ENCODE peak calls at places on chromosomes 12 and 14, in nine cellular contexts. A is ovary; E is CD4-positive, alpha-beta T cell; I is brain microvascular endothelial cell; C is substantia nigra; X is PC-9; S is left ventricle myocardium inferior; D is AG04450; N is upper lobe of right lung. R is an unnamed sample.

GRCh38 chr14:88384653-88385205 is 728 bp upstream of the SPATA7 start:
- DNase-seq in A (no peak), E (no peak), I (no peak), C (no peak), X (no peak), S (no peak), D (no peak), N (no peak), R (no peak)

GRCh38 chr12:90152897-90153624 is 444.4 kb upstream of the ATP2B1 start:
- DNase-seq in A (no peak), E (no peak), I (no peak), C (no peak), X (no peak), S (no peak), D (no peak), N (no peak), R (no peak)

GRCh38 chr14:37063467-37064240 is 108.8 kb downstream of the SLC25A21 start:
- DNase-seq in A (no peak), E (no peak), I (no peak), C (no peak), X (no peak), S (no peak), D (no peak), N (no peak), R (no peak)

GRCh38 chr12:9649532-9649940 is 20.0 kb upstream of the CLEC2D start:
- DNase-seq in A (no peak), E (peak; percentile 22), I (no peak), C (no peak), X (peak; percentile 45), S (no peak), D (no peak), N (no peak), R (no peak)

GRCh38 chr12:2959508-2960431 is 573 bp downstream of the TEAD4 start:
- DNase-seq in A (peak; percentile 64), E (no peak), I (peak; percentile 28), C (no peak), X (peak; percentile 41), S (peak; percentile 34), D (no peak), N (peak; percentile 82), R (no peak)

GRCh38 chr14:105365101-105365500 is 33.2 kb upstream of the TEX22 start:
- DNase-seq in A (no peak), E (no peak), I (no peak), C (no peak), X (no peak), S (no peak), D (no peak), N (no peak), R (no peak)

GRCh38 chr14:31926123-31926522 is 151.0 kb upstream of the ARHGAP5 start:
- DNase-seq in A (no peak), E (no peak), I (no peak), C (no peak), X (peak; percentile 37), S (no peak), D (no peak), N (no peak), R (no peak)

GRCh38 chr12:22310276-22310675 is 24.2 kb downstream of the ST8SIA1 start:
- DNase-seq in A (no peak), E (no peak), I (no peak), C (no peak), X (no peak), S (no peak), D (no peak), N (no peak), R (no peak)

GRCh38 chr14:104307246-104307626 is 168.8 kb downstream of the KIF26A start:
- DNase-seq in A (peak; percentile 11), E (no peak), I (no peak), C (no peak), X (no peak), S (peak; percentile 7), D (no peak), N (no peak), R (no peak)

GRCh38 chr12:92149563-92149962 is 3.9 kb upstream of the BTG1 start:
- DNase-seq in A (no peak), E (no peak), I (no peak), C (no peak), X (no peak), S (no peak), D (no peak), N (no peak), R (no peak)

GRCh38 chr12:124919646-124920352 is 5.3 kb upstream of the UBC start:
- DNase-seq in A (no peak), E (peak; percentile 18), I (no peak), C (no peak), X (peak; percentile 85), S (no peak), D (no peak), N (no peak), R (no peak)

GRCh38 chr14:53180272-53181221 is 27.4 kb upstream of the DDHD1 start:
- DNase-seq in A (no peak), E (no peak), I (peak; percentile 35), C (no peak), X (no peak), S (no peak), D (no peak), N (no peak), R (no peak)

GRCh38 chr12:125128806-125129571 is 63.8 kb downstream of the AACS start:
- DNase-seq in A (no peak), E (no peak), I (no peak), C (no peak), X (peak; percentile 25), S (no peak), D (no peak), N (no peak), R (no peak)

GRCh38 chr14:37546621-37547447 is 48.2 kb downstream of the FOXA1 start:
- DNase-seq in A (no peak), E (no peak), I (peak; percentile 11), C (no peak), X (peak; percentile 53), S (no peak), D (no peak), N (no peak), R (no peak)

GRCh38 chr12:130583800-130584199 is 132.3 kb downstream of the RIMBP2 start:
- DNase-seq in A (no peak), E (no peak), I (no peak), C (no peak), X (no peak), S (no peak), D (no peak), N (no peak), R (no peak)

GRCh38 chr14:101176535-101177205 is 273.1 kb upstream of the RTL1 start:
- DNase-seq in A (no peak), E (no peak), I (no peak), C (no peak), X (no peak), S (no peak), D (no peak), N (peak; percentile 40), R (no peak)

GRCh38 chr14:64639340-64639821 is 64.8 kb upstream of the PLEKHG3 start:
- DNase-seq in A (no peak), E (no peak), I (peak; percentile 51), C (no peak), X (peak; percentile 94), S (no peak), D (no peak), N (no peak), R (peak; percentile 45)

GRCh38 chr12:9707864-9708808 is 24.8 kb downstream of the CLECL1 start:
- DNase-seq in A (no peak), E (peak; percentile 59), I (peak; percentile 36), C (no peak), X (no peak), S (peak; percentile 34), D (peak; percentile 30), N (no peak), R (no peak)

DNA sequence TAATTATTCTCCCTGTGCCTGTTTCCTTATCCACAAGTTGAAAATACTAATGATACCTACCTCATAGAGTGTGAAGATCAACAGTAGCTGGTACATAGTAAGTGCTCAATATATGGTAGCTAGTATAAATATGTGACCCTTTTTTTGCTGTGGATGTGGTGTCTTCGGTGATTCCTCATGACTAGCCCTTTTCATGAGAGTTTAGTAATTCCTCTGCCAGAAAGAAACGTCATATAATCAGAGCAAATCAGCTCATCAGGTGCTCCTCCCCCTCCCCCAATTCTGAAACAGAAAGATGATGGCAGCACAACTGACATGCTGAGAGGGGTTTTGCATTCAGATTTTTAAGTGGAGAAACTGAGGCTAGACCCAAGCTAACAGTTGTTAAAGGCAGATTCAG is 210.8 kb downstream of the SLC41A2 start:
- DNase-seq in A (no peak), E (no peak), I (no peak), C (no peak), X (no peak), S (no peak), D (no peak), N (no peak), R (no peak)
- H3K27ac ChIP-seq in A (no peak overlapping the region), E (no peak overlapping the region), I (no peak overlapping the region), C (no peak overlapping the region), X (no peak overlapping the region), S (no peak overlapping the region), D (no peak overlapping the region), N (no peak overlapping the region), R (no peak overlapping the region)

GRCh38 chr12:11797993-11798720 is 148.7 kb downstream of the ETV6 start:
- DNase-seq in A (no peak), E (no peak), I (no peak), C (no peak), X (no peak), S (no peak), D (no peak), N (no peak), R (no peak)
- H3K27ac ChIP-seq in A (no peak overlapping the region), E (no peak overlapping the region), I (peak overlapping the region; percentile 78), C (no peak overlapping the region), X (no peak overlapping the region), S (peak overlapping the region; percentile 39), D (peak overlapping the region; percentile 96), N (peak overlapping the region; percentile 37), R (peak overlapping the region; percentile 10)

DNA sequence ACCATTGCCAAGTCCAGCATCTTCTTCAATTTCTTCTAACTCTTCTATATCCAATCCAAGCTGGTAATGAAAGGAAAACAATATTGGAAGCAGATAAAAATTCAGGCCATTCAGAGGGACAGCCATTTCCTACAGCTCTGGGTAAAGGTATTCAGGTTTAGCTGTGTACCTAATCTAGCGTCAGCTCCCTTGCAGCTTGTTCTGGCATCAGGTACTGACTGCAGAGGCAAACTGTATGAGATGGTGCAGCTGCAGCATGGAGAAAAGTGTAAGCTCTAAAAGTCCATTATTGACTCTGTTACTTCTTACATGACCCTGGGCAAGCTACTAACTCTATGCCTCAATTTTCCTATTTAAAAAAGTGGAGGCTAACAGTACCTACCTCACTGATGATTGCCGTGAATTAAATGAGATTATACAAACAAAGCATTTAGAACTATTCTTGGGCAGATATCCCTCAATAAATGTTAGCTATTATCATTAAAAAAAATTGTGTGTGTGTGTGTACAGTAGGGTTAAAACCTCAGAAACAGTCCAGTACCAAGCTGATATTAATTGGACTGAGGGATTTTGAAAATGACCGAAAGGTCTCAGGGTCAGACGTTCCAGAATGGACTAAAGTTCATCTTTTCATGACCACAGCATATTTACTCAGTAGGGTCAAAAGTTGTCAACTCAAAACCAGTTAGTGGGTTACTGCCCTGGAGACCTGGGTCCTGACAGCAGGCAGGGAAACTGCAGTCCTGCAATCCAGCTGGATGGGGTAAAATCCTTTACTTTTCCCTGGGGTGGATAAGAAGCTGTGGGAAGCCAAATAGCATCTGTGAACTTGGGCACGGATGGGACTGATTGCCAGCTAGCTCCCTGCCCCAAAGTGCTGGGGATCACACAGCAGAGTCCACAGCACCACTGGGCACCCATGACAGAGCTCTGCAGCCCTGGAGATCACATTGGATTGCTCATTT is 8.9 kb downstream of the PYGL start:
- DNase-seq in A (no peak), E (no peak), I (no peak), C (no peak), X (no peak), S (no peak), D (no peak), N (no peak), R (no peak)
- H3K27ac ChIP-seq in A (no peak overlapping the region), E (no peak overlapping the region), I (no peak overlapping the region), C (no peak overlapping the region), X (no peak overlapping the region), S (no peak overlapping the region), D (no peak overlapping the region), N (no peak overlapping the region), R (no peak overlapping the region)

GRCh38 chr12:65779946-65780345 is 44.3 kb upstream of the HMGA2 start:
- DNase-seq in A (no peak), E (no peak), I (no peak), C (no peak), X (no peak), S (no peak), D (no peak), N (no peak), R (no peak)
- H3K27ac ChIP-seq in A (no peak overlapping the region), E (no peak overlapping the region), I (no peak overlapping the region), C (no peak overlapping the region), X (no peak overlapping the region), S (no peak overlapping the region), D (no peak overlapping the region), N (no peak overlapping the region), R (peak overlapping the region; percentile 69)

R was measured in epithelial cell of prostate.